ENCODE peak calls at places on chromosome 10, in six cellular contexts. K is spleen, J is HL-60, L is adrenal gland, Q is right lobe of liver, G is mammary epithelial cell. N is an unnamed sample.

GRCh38 chr10:5356479-5356763 is 8.3 kb upstream of the UCN3 start:
- DNase-seq in K (no peak), J (no peak), L (no peak), Q (no peak), G (no peak), N (no peak)

GRCh38 chr10:70381491-70382421 is 669 bp downstream of the LRRC20 start:
- DNase-seq in K (peak; percentile 83), J (no peak), L (peak; percentile 68), Q (peak; percentile 61), G (peak; percentile 39), N (no peak)

GRCh38 chr10:61634711-61635110 is 28.0 kb upstream of the CABCOCO1 start:
- DNase-seq in K (no peak), J (no peak), L (no peak), Q (no peak), G (no peak), N (no peak)

GRCh38 chr10:109726473-109726872 is 196.8 kb downstream of the XPNPEP1 start:
- DNase-seq in K (no peak), J (no peak), L (no peak), Q (no peak), G (no peak), N (no peak)

GRCh38 chr10:43263551-43264323 is 3.1 kb downstream of the RASGEF1A start:
- DNase-seq in K (no peak), J (no peak), L (peak; percentile 47), Q (peak; percentile 53), G (no peak), N (no peak)

GRCh38 chr10:29473411-29474100 is 161.2 kb downstream of the SVIL start:
- DNase-seq in K (no peak), J (no peak), L (peak; percentile 46), Q (no peak), G (no peak), N (no peak)

GRCh38 chr10:112140110-112140755 is 43.3 kb downstream of the GPAM start:
- DNase-seq in K (peak; percentile 84), J (peak; percentile 35), L (peak; percentile 85), Q (peak; percentile 66), G (peak; percentile 64), N (no peak)

GRCh38 chr10:113753020-113753692 is 1.7 kb downstream of the PLEKHS1 start:
- DNase-seq in K (no peak), J (no peak), L (no peak), Q (no peak), G (no peak), N (no peak)

GRCh38 chr10:111773950-111774349 is 409.6 kb downstream of the GPAM start:
- DNase-seq in K (no peak), J (no peak), L (no peak), Q (no peak), G (no peak), N (no peak)

GRCh38 chr10:3741688-3742461 is 43.1 kb downstream of the KLF6 start:
- DNase-seq in K (no peak), J (no peak), L (no peak), Q (no peak), G (no peak), N (no peak)

GRCh38 chr10:78979938-78980337 is 88.8 kb upstream of the ZMIZ1 start:
- DNase-seq in K (no peak), J (no peak), L (no peak), Q (no peak), G (no peak), N (no peak)

GRCh38 chr10:7889947-7890542 is 71.7 kb downstream of the TAF3 start:
- DNase-seq in K (no peak), J (no peak), L (no peak), Q (no peak), G (no peak), N (no peak)

GRCh38 chr10:132429281-132430230 is 32.6 kb downstream of the PWWP2B start:
- DNase-seq in K (peak; percentile 73), J (no peak), L (peak; percentile 86), Q (no peak), G (no peak), N (no peak)

GRCh38 chr10:96125142-96125515 is 5.0 kb upstream of the ZNF518A start:
- DNase-seq in K (no peak), J (no peak), L (no peak), Q (no peak), G (no peak), N (no peak)

GRCh38 chr10:52566471-52567246 is 205.9 kb downstream of the MBL2 start:
- DNase-seq in K (no peak), J (no peak), L (no peak), Q (no peak), G (peak; percentile 35), N (no peak)

GRCh38 chr10:114767101-114767588 is 54.4 kb upstream of the FHIP2A start:
- DNase-seq in K (no peak), J (no peak), L (no peak), Q (no peak), G (peak; percentile 49), N (no peak)

GRCh38 chr10:110643670-110644597 is at the start of gene RBM20:
- DNase-seq in K (peak; percentile 77), J (peak; percentile 5), L (no peak), Q (peak; percentile 63), G (peak; percentile 43), N (no peak)

GRCh38 chr10:104638861-104639594 is 2.1 kb upstream of the SORCS3 start:
- DNase-seq in K (peak; percentile 61), J (no peak), L (no peak), Q (no peak), G (no peak), N (no peak)

GRCh38 chr10:15796762-15797161 is 63.5 kb downstream of the MINDY3 start:
- DNase-seq in K (no peak), J (no peak), L (no peak), Q (no peak), G (no peak), N (no peak)

GRCh38 chr10:37763132-37763531 is 94.3 kb downstream of the ZNF248 start:
- DNase-seq in K (no peak), J (no peak), L (no peak), Q (no peak), G (no peak), N (no peak)

GRCh38 chr10:95373660-95374059 is 82.9 kb upstream of the PDLIM1 start:
- DNase-seq in K (no peak), J (no peak), L (no peak), Q (no peak), G (no peak), N (no peak)

GRCh38 chr10:3102721-3103410 is 35.5 kb downstream of the PFKP start:
- DNase-seq in K (no peak), J (no peak), L (no peak), Q (peak; percentile 72), G (no peak), N (no peak)

DNA sequence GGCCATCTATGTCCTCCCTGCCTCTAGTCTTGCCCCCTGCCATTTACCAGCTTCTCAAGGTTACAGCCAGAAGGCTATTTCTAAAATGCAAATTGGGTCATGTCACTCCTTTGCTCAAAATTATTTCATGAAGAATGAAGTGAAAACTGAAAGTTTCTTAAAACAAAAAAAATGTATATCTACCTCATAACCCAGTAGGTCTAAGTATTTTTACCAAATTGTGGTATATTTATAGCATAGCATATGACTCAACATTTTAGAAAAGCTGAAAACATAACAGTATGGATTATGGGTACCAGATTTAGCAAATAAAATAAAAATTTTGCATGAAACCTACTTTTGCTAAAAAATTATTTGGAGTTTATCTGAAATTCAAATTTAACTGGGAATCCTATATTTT is 78.4 kb downstream of the SLC16A9 start:
- DNase-seq in K (no peak), J (no peak), L (no peak), Q (no peak), G (no peak), N (no peak)
- TF ChIP-seq CTCF in K (no peak), J (no peak), L (no peak), Q (no peak), G (no peak), N (no peak)

DNA sequence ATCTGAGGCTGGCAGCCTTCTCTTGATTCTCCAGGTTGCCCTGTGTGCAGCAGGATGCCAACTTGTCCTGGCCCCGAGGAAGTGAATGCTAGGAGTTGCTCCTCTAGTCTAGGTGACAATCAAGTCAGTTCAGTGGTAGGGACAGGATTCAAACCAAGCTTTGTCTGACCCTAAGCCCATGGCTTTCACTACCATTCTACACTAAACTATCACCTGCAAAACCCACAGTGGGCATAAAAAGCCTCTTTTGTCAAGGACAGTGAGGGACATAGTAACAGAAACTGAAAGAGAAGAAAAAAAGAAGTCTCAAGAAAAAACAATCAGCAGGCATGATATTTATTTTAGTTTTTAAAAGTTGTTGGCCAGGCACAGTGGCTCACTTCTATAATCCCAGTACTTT is 33.5 kb downstream of the KCNMA1 start:
- DNase-seq in K (no peak), J (no peak), L (no peak), Q (no peak), G (no peak), N (no peak)
- H3K27ac ChIP-seq in K (peak overlapping the region; percentile 63), J (no peak overlapping the region), L (no peak overlapping the region), Q (no peak overlapping the region), G (no peak overlapping the region), N (no peak overlapping the region)

GRCh38 chr10:633279-634245 is 55.9 kb downstream of the DIP2C start:
- DNase-seq in K (peak; percentile 59), J (no peak), L (no peak), Q (peak; percentile 46), G (no peak), N (no peak)

GRCh38 chr10:631266-631665 is 58.2 kb downstream of the DIP2C start:
- DNase-seq in K (peak; percentile 31), J (no peak), L (no peak), Q (peak; percentile 16), G (no peak), N (no peak)

GRCh38 chr10:629186-629998 is 60.1 kb downstream of the DIP2C start:
- DNase-seq in K (peak; percentile 58), J (no peak), L (no peak), Q (peak; percentile 34), G (no peak), N (no peak)

GRCh38 chr10:628386-629045 is 61.0 kb downstream of the DIP2C start:
- DNase-seq in K (peak; percentile 78), J (no peak), L (no peak), Q (peak; percentile 59), G (no peak), N (no peak)

DNA sequence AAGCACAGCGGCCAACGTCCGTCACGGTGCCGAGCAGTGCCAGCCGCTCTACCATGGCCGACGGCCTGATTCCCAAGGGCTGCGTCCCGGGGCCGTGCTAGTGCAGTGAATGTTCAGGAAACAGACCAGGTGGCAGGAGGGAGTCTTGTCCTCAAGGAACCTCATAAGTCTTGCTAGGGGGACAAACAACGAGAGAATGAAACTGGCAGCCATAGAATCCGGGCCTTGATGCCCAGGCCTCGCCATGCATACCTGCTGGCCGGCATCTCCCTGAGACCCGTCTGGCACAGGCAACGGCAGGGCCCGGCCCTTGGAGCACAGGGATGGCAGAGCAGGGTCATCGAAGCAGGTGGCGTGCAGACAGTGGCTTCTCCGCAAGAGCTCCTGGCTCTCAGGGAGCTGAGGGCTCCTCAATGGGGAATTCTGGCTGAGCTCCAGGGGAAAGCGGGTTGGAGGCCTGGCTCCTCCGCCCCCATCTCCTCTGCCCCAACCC is 58.8 kb downstream of the DIP2C start:
- DNase-seq in K (peak; percentile 72), J (no peak), L (no peak), Q (peak; percentile 37), G (no peak), N (no peak)
- H3K4me3 ChIP-seq in K (no peak overlapping the region), J (no peak overlapping the region), L (no peak overlapping the region), Q (no peak overlapping the region), G (no peak overlapping the region), N (no peak overlapping the region)

DNA sequence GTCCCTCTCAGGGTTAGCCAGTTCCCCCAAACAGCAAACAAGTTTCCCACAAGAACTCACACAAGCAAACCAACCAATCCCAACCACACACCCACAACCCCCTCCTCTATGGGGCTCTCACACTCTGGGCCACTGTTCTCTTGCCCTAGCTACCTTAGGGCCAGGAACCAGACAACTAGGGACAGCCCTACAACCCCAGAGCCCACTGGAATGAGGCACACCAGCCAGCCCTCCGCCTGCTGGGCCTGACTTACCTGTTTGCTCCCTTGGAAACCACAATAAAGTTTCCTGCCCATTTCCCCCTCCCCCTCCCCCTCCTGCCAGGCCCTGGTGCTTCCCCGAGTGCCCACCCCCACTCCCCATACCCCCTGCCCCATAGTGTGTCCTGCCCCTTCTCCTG is 132.6 kb downstream of the WDR11 start:
- DNase-seq in K (no peak), J (no peak), L (peak; percentile 29), Q (no peak), G (no peak), N (no peak)
- TF ChIP-seq CTCF in K (no peak), J (no peak), L (no peak), Q (no peak), G (no peak), N (no peak)

N was measured in RWPE2.